ENCODE peak calls at places on chromosomes 7 and 10, in seven cellular contexts. Y is SK-N-SH, H is fibroblast of lung, M is MM.1S, O is IMR-90, F is neuronal stem cell, P is H9. R is an unnamed sample.

GRCh38 chr10:114172241-114172640 is 1.8 kb downstream of the CCDC186 start:
- DNase-seq in Y (no peak), H (peak; percentile 27), M (no peak), O (peak; percentile 40), F (no peak), P (no peak), R (no peak)

GRCh38 chr7:157876469-157877285 is 539.9 kb downstream of the DNAJB6 start:
- DNase-seq in Y (no peak), H (no peak), M (no peak), O (no peak), F (no peak), P (no peak), R (peak; percentile 47)

GRCh38 chr10:114624941-114625780 is 32.9 kb downstream of the ABLIM1 start:
- DNase-seq in Y (no peak), H (no peak), M (no peak), O (peak; percentile 46), F (no peak), P (no peak), R (no peak)

GRCh38 chr7:137820677-137821420 is 25.9 kb downstream of the DGKI start:
- DNase-seq in Y (peak; percentile 47), H (peak; percentile 68), M (no peak), O (peak; percentile 83), F (peak; percentile 79), P (peak; percentile 80), R (peak; percentile 82)

GRCh38 chr10:79051766-79052165 is 17.0 kb upstream of the ZMIZ1 start:
- DNase-seq in Y (no peak), H (no peak), M (no peak), O (no peak), F (no peak), P (no peak), R (no peak)

GRCh38 chr10:110409926-110410325 is 87.8 kb upstream of the DUSP5 start:
- DNase-seq in Y (no peak), H (no peak), M (peak; percentile 31), O (no peak), F (no peak), P (no peak), R (no peak)

GRCh38 chr7:45593121-45593541 is 19.0 kb downstream of the ADCY1 start:
- DNase-seq in Y (no peak), H (no peak), M (no peak), O (no peak), F (no peak), P (peak; percentile 20), R (no peak)

GRCh38 chr10:123645615-123646014 is 20.5 kb upstream of the GPR26 start:
- DNase-seq in Y (no peak), H (no peak), M (no peak), O (no peak), F (no peak), P (peak; percentile 8), R (no peak)

GRCh38 chr7:31860925-31861324 is 173.9 kb downstream of the PPP1R17 start:
- DNase-seq in Y (no peak), H (no peak), M (no peak), O (peak; percentile 4), F (no peak), P (no peak), R (no peak)

GRCh38 chr10:132509506-132510173 is 27.9 kb upstream of the INPP5A start:
- DNase-seq in Y (peak; percentile 10), H (no peak), M (no peak), O (no peak), F (no peak), P (peak; percentile 18), R (no peak)

GRCh38 chr7:122688385-122688998 is 10.4 kb downstream of the RNF133 start:
- DNase-seq in Y (no peak), H (no peak), M (no peak), O (no peak), F (no peak), P (no peak), R (no peak)

GRCh38 chr10:6010569-6010968 is 33.2 kb upstream of the IL15RA start:
- DNase-seq in Y (no peak), H (no peak), M (no peak), O (no peak), F (no peak), P (no peak), R (no peak)

GRCh38 chr7:39987641-39988347 is 37.7 kb downstream of the CDK13 start:
- DNase-seq in Y (no peak), H (no peak), M (no peak), O (no peak), F (no peak), P (no peak), R (no peak)

GRCh38 chr10:52779541-52780390 is 7.2 kb upstream of the MBL2 start:
- DNase-seq in Y (peak; percentile 81), H (peak; percentile 68), M (peak; percentile 65), O (peak; percentile 53), F (peak; percentile 57), P (peak; percentile 86), R (peak; percentile 81)

GRCh38 chr10:84715911-84716310 is 387.5 kb downstream of the CCSER2 start:
- DNase-seq in Y (peak; percentile 73), H (no peak), M (no peak), O (peak; percentile 8), F (peak; percentile 40), P (peak; percentile 77), R (peak; percentile 81)

GRCh38 chr7:20216637-20217036 is 547 bp downstream of the MACC1 start:
- DNase-seq in Y (no peak), H (no peak), M (no peak), O (no peak), F (no peak), P (no peak), R (no peak)
- H3K9ac ChIP-seq in Y (no peak overlapping the region), H (no peak overlapping the region), M (peak overlapping the region; percentile 86), O (no peak overlapping the region), F (no peak overlapping the region), P (no peak overlapping the region), R (no peak overlapping the region)

GRCh38 chr10:22656056-22656455 is 58.3 kb downstream of the PIP4K2A start:
- DNase-seq in Y (no peak), H (no peak), M (no peak), O (no peak), F (no peak), P (no peak), R (no peak)

GRCh38 chr10:22655312-22655973 is 58.9 kb downstream of the PIP4K2A start:
- DNase-seq in Y (no peak), H (peak; percentile 81), M (no peak), O (peak; percentile 92), F (no peak), P (no peak), R (no peak)

GRCh38 chr10:22658745-22659410 is 55.5 kb downstream of the PIP4K2A start:
- DNase-seq in Y (no peak), H (peak; percentile 26), M (no peak), O (peak; percentile 48), F (no peak), P (no peak), R (no peak)

GRCh38 chr10:22657566-22658190 is 56.7 kb downstream of the PIP4K2A start:
- DNase-seq in Y (no peak), H (peak; percentile 43), M (no peak), O (peak; percentile 53), F (no peak), P (no peak), R (no peak)

DNA sequence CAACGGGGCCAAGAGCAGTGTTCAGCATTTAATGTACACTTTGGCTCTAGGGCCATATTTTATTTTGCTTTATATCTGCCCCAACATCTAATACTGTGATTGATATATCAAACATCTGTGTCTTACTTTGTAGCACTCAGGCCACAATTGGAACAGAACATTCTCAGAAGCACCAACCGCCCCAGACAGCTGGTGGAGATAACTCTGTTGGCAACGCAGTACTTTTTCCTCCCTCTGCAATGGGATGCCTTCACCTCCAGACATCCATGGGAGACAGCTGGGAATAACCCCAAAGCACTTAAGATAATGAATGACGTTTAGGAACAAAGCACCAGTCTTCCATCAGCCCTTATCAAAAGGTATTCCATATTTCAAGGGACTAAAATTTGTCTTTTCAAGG is 57.4 kb downstream of the PIP4K2A start:
- DNase-seq in Y (no peak), H (no peak), M (no peak), O (no peak), F (no peak), P (no peak), R (no peak)
- H3K4me1 ChIP-seq in Y (no peaks in the 10 kb centered on the region), H (peaks cover 10% of the 10 kb centered on the region), M (no peaks in the 10 kb centered on the region), O (peaks cover 12% of the 10 kb centered on the region), F (peaks cover 6% of the 10 kb centered on the region), P (peaks cover 8% of the 10 kb centered on the region), R (peaks cover 22% of the 10 kb centered on the region)

GRCh38 chr7:6170571-6171531 is 101.6 kb downstream of the CYTH3 start:
- DNase-seq in Y (no peak), H (no peak), M (no peak), O (no peak), F (no peak), P (no peak), R (no peak)
- H3K4me2 ChIP-seq in Y (no peak overlapping the region), H (no peak overlapping the region), M (no peak overlapping the region), O (no peak overlapping the region), F (no peak overlapping the region), P (no peak overlapping the region), R (no peak overlapping the region)

DNA sequence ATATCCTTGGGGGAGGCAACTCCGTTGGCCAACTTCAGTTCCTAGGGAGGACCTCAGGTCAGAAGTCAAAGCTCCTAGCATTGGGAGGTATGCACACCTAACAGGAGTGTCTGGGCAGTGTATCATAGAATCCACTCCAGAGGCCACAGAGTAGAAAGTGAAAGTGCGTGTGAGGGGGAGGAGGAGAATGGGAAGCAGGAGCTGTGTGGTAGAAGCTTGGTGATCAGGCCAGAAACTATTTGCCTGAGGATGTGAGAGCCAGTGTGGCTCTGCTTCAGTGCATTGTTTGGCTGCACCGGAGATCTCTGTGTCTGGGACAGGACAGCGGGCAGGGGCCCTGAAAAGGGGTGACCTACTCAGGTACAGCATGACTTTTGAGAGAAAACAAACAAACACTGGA is 557.4 kb upstream of the VSTM2A start:
- DNase-seq in Y (no peak), H (no peak), M (no peak), O (no peak), F (no peak), P (no peak), R (no peak)
- H3K9ac ChIP-seq in Y (no peak overlapping the region), H (no peak overlapping the region), M (no peak overlapping the region), O (no peak overlapping the region), F (no peak overlapping the region), P (no peak overlapping the region), R (no peak overlapping the region)

GRCh38 chr10:127920319-127921074 is 13.6 kb downstream of the PTPRE start:
- DNase-seq in Y (no peak), H (no peak), M (no peak), O (no peak), F (no peak), P (no peak), R (no peak)
- H3K4me1 ChIP-seq in Y (peaks cover 38% of the 10 kb centered on the region), H (peaks cover 2% of the 10 kb centered on the region), M (no peaks in the 10 kb centered on the region), O (peaks cover 5% of the 10 kb centered on the region), F (peaks cover 4% of the 10 kb centered on the region), P (no peaks in the 10 kb centered on the region), R (peaks cover 6% of the 10 kb centered on the region)